ENCODE peak calls at places on chromosomes 13 and 19, in five cellular contexts. P is psoas muscle; M is PC-9; F is body of pancreas; G is CD4-positive, CD25-positive, alpha-beta regulatory T cell. H is an unnamed sample. For H3K4me1, the result is how much of the 10 kb centered on the place peaks cover.

GRCh38 chr13:97809576-97809975 is 143.9 kb upstream of the IPO5 start:
- DNase-seq in M (no peak), F (no peak), G (no peak), P (no peak), H (no peak)

GRCh38 chr19:47861630-47862029 is 2.6 kb downstream of the TPRX2 start:
- DNase-seq in G (no peak), P (no peak), F (no peak), M (no peak), H (no peak)

GRCh38 chr13:98014766-98015165 is 61.3 kb downstream of the IPO5 start:
- DNase-seq in M (no peak), G (no peak), F (no peak), P (no peak), H (no peak)

GRCh38 chr19:49085868-49086232 is 599 bp downstream of the SNRNP70 start:
- DNase-seq in P (no peak), F (no peak), M (no peak), G (no peak), H (no peak)

GRCh38 chr19:11465605-11466004 is 15.2 kb downstream of the ELAVL3 start:
- DNase-seq in M (no peak), G (no peak), F (no peak), P (no peak), H (no peak)

GRCh38 chr13:114219406-114219805 is 15.3 kb upstream of the CDC16 start:
- DNase-seq in G (no peak), P (no peak), M (no peak), F (no peak), H (no peak)

GRCh38 chr13:42114912-42115311 is 66.5 kb downstream of the DGKH start:
- DNase-seq in F (no peak), G (no peak), M (no peak), P (no peak), H (no peak)

GRCh38 chr13:91381371-91381770 is 17.1 kb upstream of the GPC5 start:
- DNase-seq in M (no peak), G (no peak), F (no peak), P (no peak), H (no peak)

GRCh38 chr13:50573046-50573445 is 270.4 kb downstream of the DLEU7 start:
- DNase-seq in P (no peak), F (no peak), G (no peak), M (no peak), H (no peak)

GRCh38 chr19:38661166-38661565 is 13.7 kb downstream of the ACTN4 start:
- DNase-seq in P (no peak), G (no peak), F (no peak), M (no peak), H (no peak)

GRCh38 chr19:38663957-38664502 is 16.6 kb downstream of the ACTN4 start:
- DNase-seq in M (no peak), G (no peak), P (peak), F (peak), H (no peak)

GRCh38 chr19:38663156-38663651 is 15.8 kb downstream of the ACTN4 start:
- DNase-seq in P (peak), G (no peak), M (no peak), F (no peak), H (no peak)

GRCh38 chr19:38661996-38662395 is 14.5 kb downstream of the ACTN4 start:
- DNase-seq in G (no peak), M (peak), F (peak), P (no peak), H (no peak)

GRCh38 chr19:38662508-38663155 is 15.2 kb downstream of the ACTN4 start:
- DNase-seq in G (no peak), F (no peak), P (no peak), M (no peak), H (no peak)
- H3K4me1 ChIP-seq in G (half or more), F (half or more), P (half or more), M (half or more), H (half or more)

DNA sequence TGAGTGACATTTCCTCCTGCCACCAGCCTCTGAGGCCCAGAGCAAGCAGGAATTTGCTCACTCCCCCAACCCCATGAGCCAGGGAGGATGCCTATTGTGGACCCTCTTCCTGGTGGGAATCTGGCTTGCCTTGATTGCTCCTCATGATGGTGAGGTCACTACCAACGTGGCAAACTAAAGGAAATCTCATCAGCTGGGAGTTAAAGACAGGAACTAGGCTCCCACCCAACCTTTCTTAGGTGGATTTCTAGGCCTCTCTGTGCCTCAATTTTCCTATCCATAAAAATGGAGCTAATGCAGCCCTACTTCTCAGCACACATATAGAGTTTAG is 1.9 kb downstream of the B3GNT3 start:
- DNase-seq in P (no peak), G (no peak), M (no peak), F (no peak), H (no peak)
- H3K4me1 ChIP-seq in P (under half), G (under half), M (half or more), F (under half), H (under half)

GRCh38 chr19:14113762-14114414 is 3.7 kb downstream of the PRKACA start:
- DNase-seq in M (peak), G (no peak), F (no peak), P (peak), H (peak)

GRCh38 chr19:14114439-14114838 is 3.1 kb downstream of the PRKACA start:
- DNase-seq in F (no peak), P (no peak), G (no peak), M (no peak), H (no peak)

GRCh38 chr19:14112051-14112808 is 5.3 kb downstream of the PRKACA start:
- DNase-seq in P (no peak), M (no peak), F (no peak), G (no peak), H (no peak)

GRCh38 chr19:14111486-14111885 is 6.1 kb downstream of the PRKACA start:
- DNase-seq in F (no peak), M (no peak), G (no peak), P (no peak), H (no peak)

DNA sequence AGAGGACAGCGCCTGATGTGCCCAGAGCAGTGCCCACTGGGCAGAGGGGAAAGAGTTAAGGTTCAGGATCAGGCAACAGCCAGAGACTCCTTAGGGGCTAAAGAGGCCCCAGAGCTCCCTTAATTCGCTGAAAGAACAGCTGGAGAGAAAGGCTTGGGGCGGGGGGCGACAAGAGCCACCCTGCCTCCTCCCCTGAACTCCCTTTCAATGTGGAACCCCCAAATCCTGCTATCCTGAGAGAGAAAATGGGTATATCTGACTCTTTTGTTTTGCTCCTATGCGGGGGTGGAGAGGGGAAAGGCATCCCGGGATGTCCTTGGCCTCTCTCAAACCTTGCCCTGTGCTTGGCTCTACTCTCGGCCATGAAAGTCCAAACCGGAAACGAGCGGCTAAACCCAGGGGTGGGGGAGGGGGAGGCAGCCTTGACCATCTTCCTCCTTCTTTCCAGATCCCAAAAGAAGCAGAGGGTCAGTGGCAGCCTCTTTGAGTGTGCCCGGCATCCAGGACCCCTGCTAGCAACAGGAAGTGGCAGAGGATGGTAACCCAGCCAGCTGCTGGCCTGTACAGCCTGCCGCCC is 4.7 kb downstream of the PRKACA start:
- DNase-seq in G (no peak), F (no peak), P (peak), M (no peak), H (no peak)
- H3K4me1 ChIP-seq in G (under half), F (under half), P (half or more), M (under half), H (under half)

DNA sequence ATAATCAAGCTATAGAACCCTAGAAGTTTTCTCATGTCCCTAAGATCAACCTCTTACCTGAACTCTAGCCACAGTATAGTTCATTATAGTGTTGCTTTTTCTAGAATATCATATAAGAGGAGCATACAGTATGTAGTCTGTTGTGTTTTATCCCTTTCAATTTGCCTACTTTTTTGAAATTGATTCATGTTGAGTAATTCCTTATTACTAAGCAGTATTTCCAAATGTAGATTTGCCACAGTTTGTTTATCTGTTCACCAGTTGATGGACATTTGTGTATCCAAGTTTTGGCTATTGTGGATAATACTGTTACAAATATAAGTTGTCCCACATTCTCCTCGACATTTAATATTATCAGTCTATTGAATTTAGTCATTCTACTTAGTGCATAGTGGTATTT is 138.0 kb downstream of the LMO7 start:
- DNase-seq in M (no peak), P (no peak), F (no peak), G (no peak), H (no peak)
- H3K4me1 ChIP-seq in M (under half), P (half or more), F (under half), G (under half), H (under half)

H was measured in CD8-positive, alpha-beta memory T cell.